ENCODE peak calls at places on chromosomes 12 and 14, in seven cellular contexts. D is BJ, I is esophagus squamous epithelium, H is gastrocnemius medialis, U is NCI-H1092, Q is neural crest cell, C is kidney glomerular epithelial cell. J is an unnamed sample.

GRCh38 chr12:65607271-65607880 is 216.9 kb upstream of the HMGA2 start:
- DNase-seq in D (no peak), U (no peak), C (no peak), H (no peak), Q (no peak), I (no peak), J (no peak)

GRCh38 chr14:65352964-65353530 is 59.5 kb upstream of the FUT8 start:
- DNase-seq in I (no peak), C (peak; percentile 40), Q (no peak), H (no peak), U (no peak), D (no peak), J (no peak)

GRCh38 chr14:68952544-68953535 is 26.3 kb downstream of the ACTN1 start:
- DNase-seq in D (peak; percentile 67), Q (no peak), I (no peak), H (no peak), U (no peak), C (no peak), J (no peak)

GRCh38 chr12:98227162-98227561 is 288.2 kb upstream of the TMPO start:
- DNase-seq in D (no peak), H (no peak), U (no peak), C (no peak), Q (no peak), I (no peak), J (no peak)

GRCh38 chr12:75812341-75813018 is 219.1 kb downstream of the PHLDA1 start:
- DNase-seq in H (no peak), U (no peak), D (peak; percentile 63), Q (no peak), C (no peak), I (no peak), J (peak; percentile 56)

GRCh38 chr12:78559441-78559840 is 305.1 kb upstream of the SYT1 start:
- DNase-seq in D (no peak), Q (no peak), C (peak; percentile 34), H (no peak), U (no peak), I (no peak), J (no peak)

GRCh38 chr12:125403145-125403789 is 338.0 kb downstream of the AACS start:
- DNase-seq in I (no peak), D (no peak), Q (peak; percentile 28), C (peak; percentile 3), U (peak; percentile 6), H (no peak), J (no peak)

GRCh38 chr12:28023156-28023887 is 50.8 kb upstream of the PTHLH start:
- DNase-seq in I (no peak), D (peak; percentile 30), Q (no peak), H (no peak), C (peak; percentile 84), U (no peak), J (no peak)

GRCh38 chr12:33795536-33795935 is 226.8 kb upstream of the ALG10 start:
- DNase-seq in U (no peak), D (no peak), Q (no peak), I (no peak), H (no peak), C (no peak), J (no peak)

GRCh38 chr12:95942106-95942531 is 295 bp downstream of the CCDC38 start:
- DNase-seq in Q (no peak), D (no peak), I (no peak), U (no peak), C (no peak), H (no peak), J (no peak)

GRCh38 chr14:87088588-87088987 is 904.4 kb downstream of the GALC start:
- DNase-seq in U (no peak), H (no peak), I (no peak), D (no peak), Q (no peak), C (no peak), J (no peak)

GRCh38 chr12:52629251-52630103 is 11.1 kb upstream of the KRT73 start:
- DNase-seq in D (no peak), U (no peak), Q (no peak), I (no peak), H (no peak), C (no peak), J (no peak)

GRCh38 chr12:10070380-10070779 is 28.4 kb downstream of the CLEC1A start:
- DNase-seq in H (no peak), D (no peak), I (no peak), Q (no peak), C (no peak), U (no peak), J (no peak)

GRCh38 chr14:104882325-104882973 is 17.4 kb downstream of the CEP170B start:
- DNase-seq in Q (no peak), C (peak; percentile 4), D (no peak), H (no peak), U (peak; percentile 34), I (no peak), J (no peak)

GRCh38 chr14:77988966-77989365 is 181.2 kb upstream of the NRXN3 start:
- DNase-seq in U (no peak), D (peak; percentile 16), Q (no peak), H (no peak), C (peak; percentile 88), I (no peak), J (no peak)

GRCh38 chr14:99067141-99067920 is 204.7 kb downstream of the BCL11B start:
- DNase-seq in I (no peak), Q (no peak), C (no peak), D (no peak), H (no peak), U (no peak), J (no peak)

GRCh38 chr12:6086316-6086715 is 38.2 kb downstream of the VWF start:
- DNase-seq in I (no peak), D (no peak), Q (no peak), H (no peak), U (no peak), C (no peak), J (no peak)

GRCh38 chr12:80293759-80294158 is 150.3 kb upstream of the PTPRQ start:
- DNase-seq in C (no peak), U (no peak), Q (no peak), H (no peak), I (no peak), D (no peak), J (no peak)

GRCh38 chr12:1044697-1045096 is 53.7 kb downstream of the ERC1 start:
- DNase-seq in D (peak; percentile 40), U (no peak), I (no peak), Q (no peak), C (peak; percentile 20), H (no peak), J (no peak)

GRCh38 chr12:116053479-116054195 is 223.9 kb downstream of the MED13L start:
- DNase-seq in C (no peak), Q (no peak), I (no peak), H (peak; percentile 60), U (no peak), D (peak; percentile 13), J (no peak)

GRCh38 chr12:107530706-107531105 is 154.9 kb upstream of the PWP1 start:
- DNase-seq in U (no peak), I (no peak), C (no peak), D (no peak), Q (no peak), H (no peak), J (no peak)

GRCh38 chr12:27001663-27002062 is 12.5 kb downstream of the TM7SF3 start:
- DNase-seq in U (no peak), Q (no peak), D (no peak), I (no peak), C (no peak), H (no peak), J (no peak)

GRCh38 chr12:113933201-113933786 is 32.8 kb downstream of the RBM19 start:
- DNase-seq in H (no peak), D (peak; percentile 7), Q (peak; percentile 21), U (no peak), I (no peak), C (no peak), J (no peak)

GRCh38 chr12:50085615-50085928 is 430 bp downstream of the SMARCD1 start:
- DNase-seq in I (no peak), C (no peak), U (no peak), D (no peak), H (no peak), Q (no peak), J (no peak)

GRCh38 chr12:101933866-101934514 is 56.6 kb downstream of the DRAM1 start:
- DNase-seq in I (no peak), Q (no peak), H (peak; percentile 33), D (no peak), U (no peak), C (no peak), J (no peak)

GRCh38 chr12:108187831-108188230 is 58.7 kb downstream of the WSCD2 start:
- DNase-seq in H (no peak), I (no peak), C (no peak), U (no peak), D (no peak), Q (no peak), J (no peak)

GRCh38 chr14:104436047-104436531 is 143.5 kb upstream of the C14orf180 start:
- DNase-seq in U (no peak), H (peak; percentile 27), C (no peak), D (no peak), I (no peak), Q (no peak), J (no peak)

GRCh38 chr12:57694459-57695019 is 607 bp downstream of the OS9 start:
- DNase-seq in H (no peak), C (no peak), D (no peak), I (no peak), Q (no peak), U (no peak), J (no peak)

GRCh38 chr12:32365473-32366064 is 33.8 kb upstream of the FGD4 start:
- DNase-seq in I (no peak), Q (peak; percentile 55), C (peak; percentile 74), H (peak; percentile 4), U (peak; percentile 30), D (peak; percentile 30), J (no peak)

GRCh38 chr14:96799489-96800056 is 2.4 kb downstream of the VRK1 start:
- DNase-seq in C (no peak), I (no peak), Q (no peak), D (no peak), H (no peak), U (no peak), J (no peak)

GRCh38 chr12:66008985-66009384 is 121.6 kb downstream of the LLPH start:
- DNase-seq in D (no peak), I (no peak), U (no peak), H (no peak), Q (no peak), C (no peak), J (no peak)

GRCh38 chr12:24361860-24362581 is 412.6 kb upstream of the SOX5 start:
- DNase-seq in C (no peak), I (no peak), D (no peak), H (no peak), Q (no peak), U (no peak), J (no peak)

GRCh38 chr12:110156766-110157165 is 32.6 kb downstream of the IFT81 start:
- DNase-seq in I (no peak), C (no peak), H (no peak), U (no peak), Q (no peak), D (no peak), J (no peak)

GRCh38 chr12:118187746-118188390 is 51.9 kb downstream of the PEBP1 start:
- DNase-seq in C (no peak), H (no peak), D (no peak), Q (no peak), I (no peak), U (no peak), J (no peak)

GRCh38 chr12:79884401-79885006 is 50.4 kb downstream of the PPP1R12A start:
- DNase-seq in D (no peak), Q (no peak), H (no peak), C (peak; percentile 3), I (no peak), U (no peak), J (no peak)

GRCh38 chr12:69999561-69999960 is 174.5 kb downstream of the MYRFL start:
- DNase-seq in C (no peak), H (no peak), D (no peak), Q (no peak), U (no peak), I (no peak), J (no peak)